ENCODE peak calls at places on chromosomes 11 and 22, in eight cellular contexts. N is coronary artery; B is chondrocyte; H is stimulated activated CD4-positive, alpha-beta T cell treated with anti-CD3 and anti-CD28 coated beads, Interleukin-4, amount 100 ng/mL, for 4 hours; Y is anterior cingulate cortex; F is activated gamma-delta T cell treated with Interleukin-2 at 50 U/mL for 16 hours; P is T-cell; D is AML-193. Z is an unnamed sample.

GRCh38 chr11:18321622-18321990 is 334 bp downstream of the HPS5 start:
- DNase-seq in N (no peak), B (no peak), H (no peak), Y (no peak), F (no peak), P (no peak), D (peak), Z (no peak)

GRCh38 chr11:75063732-75064314 is 32.9 kb downstream of the OR2AT4 start:
- DNase-seq in N (no peak), B (no peak), H (no peak), Y (no peak), F (no peak), P (no peak), D (no peak), Z (no peak)

GRCh38 chr11:125020342-125020741 is 42.8 kb upstream of the SLC37A2 start:
- DNase-seq in N (no peak), B (no peak), H (no peak), Y (no peak), F (no peak), P (no peak), D (no peak), Z (no peak)

GRCh38 chr11:78419327-78419726 is 1.7 kb upstream of the GAB2 start:
- DNase-seq in N (peak), B (no peak), H (no peak), Y (no peak), F (no peak), P (no peak), D (no peak), Z (no peak)

GRCh38 chr22:50739279-50739691 is 1.3 kb downstream of the ACR start:
- DNase-seq in N (no peak), B (peak), H (no peak), Y (no peak), F (peak), P (no peak), D (no peak), Z (peak)

GRCh38 chr11:76380977-76381719 is at the start of the genes GVQW3 and THAP12:
- DNase-seq in N (peak), B (peak), H (peak), Y (peak), F (peak), P (peak), D (peak), Z (peak)

GRCh38 chr11:65968600-65969482 is 7.3 kb downstream of the SART1 start:
- DNase-seq in N (no peak), B (no peak), H (no peak), Y (no peak), F (no peak), P (no peak), D (peak), Z (no peak)

GRCh38 chr11:46006418-46007070 is 84.1 kb downstream of the LARGE2 start:
- DNase-seq in N (no peak), B (no peak), H (no peak), Y (no peak), F (peak), P (no peak), D (peak), Z (no peak)

GRCh38 chr11:65551572-65552398 is 6.4 kb downstream of the LTBP3 start:
- DNase-seq in N (no peak), B (no peak), H (peak), Y (no peak), F (peak), P (peak), D (peak), Z (no peak)

GRCh38 chr11:15819679-15820286 is 536.6 kb downstream of the SOX6 start:
- DNase-seq in N (no peak), B (no peak), H (peak), Y (peak), F (no peak), P (no peak), D (peak), Z (no peak)

GRCh38 chr11:68753300-68753699 is 2.0 kb upstream of the TESMIN start:
- DNase-seq in N (no peak), B (no peak), H (no peak), Y (no peak), F (no peak), P (no peak), D (no peak), Z (no peak)

GRCh38 chr11:59426361-59427067 is at the start of gene OR5A2:
- DNase-seq in N (no peak), B (no peak), H (no peak), Y (no peak), F (no peak), P (no peak), D (no peak), Z (no peak)

GRCh38 chr22:33451851-33452469 is 393.8 kb upstream of the SYN3 start:
- DNase-seq in N (no peak), B (no peak), H (no peak), Y (no peak), F (no peak), P (no peak), D (no peak), Z (no peak)

GRCh38 chr11:116072776-116073175 is 568.6 kb upstream of the CADM1 start:
- DNase-seq in N (no peak), B (no peak), H (no peak), Y (no peak), F (no peak), P (no peak), D (no peak), Z (no peak)